ENCODE peak calls at places on chromosomes 6 and 20, in six cellular contexts. Q is tibial artery, B is body of pancreas, N is IMR-90, F is pancreas, V is foreskin keratinocyte. O is an unnamed sample.

GRCh38 chr20:15045246-15045645 is 707.8 kb upstream of the FLRT3 start:
- DNase-seq in N (no peak), B (peak), V (peak), Q (peak), F (no peak), O (no peak)

GRCh38 chr20:17698419-17698818 is 1.3 kb upstream of the BANF2 start:
- DNase-seq in B (peak), N (no peak), V (no peak), F (no peak), Q (no peak), O (no peak)

GRCh38 chr6:143596857-143597256 is 80.9 kb upstream of the PHACTR2 start:
- DNase-seq in F (no peak), Q (peak), B (peak), V (no peak), N (peak), O (no peak)

GRCh38 chr20:62280303-62280702 is 22.5 kb upstream of the ADRM1 start:
- DNase-seq in Q (no peak), N (no peak), V (no peak), F (no peak), B (no peak), O (no peak)

GRCh38 chr6:150775804-150776203 is 89.7 kb upstream of the MTHFD1L start:
- DNase-seq in F (no peak), V (no peak), N (no peak), B (no peak), Q (no peak), O (no peak)

GRCh38 chr20:63258826-63259225 is 4.6 kb upstream of the NKAIN4 start:
- DNase-seq in F (no peak), Q (no peak), N (no peak), V (no peak), B (no peak), O (no peak)

GRCh38 chr20:24753136-24753535 is 195.9 kb upstream of the CST7 start:
- DNase-seq in F (no peak), V (no peak), N (no peak), Q (no peak), B (peak), O (peak)

GRCh38 chr6:1312193-1312443 is 220 bp downstream of the FOXQ1 start:
- DNase-seq in F (no peak), B (no peak), V (no peak), Q (no peak), N (no peak), O (no peak)

GRCh38 chr6:137415127-137415833 is 78.9 kb downstream of the OLIG3 start:
- DNase-seq in F (peak), B (peak), N (peak), Q (peak), V (peak), O (peak)

GRCh38 chr6:49570474-49571079 is 20.1 kb downstream of the C6orf141 start:
- DNase-seq in B (no peak), V (no peak), N (peak), F (no peak), Q (no peak), O (no peak)

GRCh38 chr6:143581835-143582480 is 70.4 kb upstream of the FUCA2 start:
- DNase-seq in F (no peak), V (peak), N (peak), Q (no peak), B (no peak), O (no peak)

GRCh38 chr6:155301867-155302266 is 12.4 kb downstream of the TFB1M start:
- DNase-seq in V (no peak), N (peak), F (no peak), Q (no peak), B (no peak), O (no peak)

DNA sequence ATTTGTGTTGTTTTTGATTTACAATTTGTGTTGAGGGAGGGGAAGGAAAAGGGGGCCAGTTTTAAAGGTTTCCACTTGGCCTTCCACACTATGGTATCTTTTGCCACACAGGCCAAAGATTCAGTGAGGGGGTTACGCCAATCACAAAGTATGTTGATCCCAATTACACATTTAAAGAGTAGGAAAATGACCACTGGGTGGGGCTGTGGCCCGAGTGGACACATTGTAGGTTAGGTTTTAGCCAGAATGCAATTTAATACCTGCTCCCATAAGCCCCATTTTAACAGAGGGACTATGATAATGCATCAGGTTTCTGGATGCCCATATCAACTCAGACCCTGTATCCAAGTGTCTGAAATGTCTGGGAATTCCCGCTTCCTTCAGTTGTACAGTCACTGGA is 15.6 kb downstream of the VGLL2 start:
- DNase-seq in N (no peak), Q (no peak), B (no peak), V (no peak), F (no peak), O (no peak)
- TF ChIP-seq CTCF in N (peak), Q (no peak), B (no peak), V (peak), F (no peak), O (no peak)

DNA sequence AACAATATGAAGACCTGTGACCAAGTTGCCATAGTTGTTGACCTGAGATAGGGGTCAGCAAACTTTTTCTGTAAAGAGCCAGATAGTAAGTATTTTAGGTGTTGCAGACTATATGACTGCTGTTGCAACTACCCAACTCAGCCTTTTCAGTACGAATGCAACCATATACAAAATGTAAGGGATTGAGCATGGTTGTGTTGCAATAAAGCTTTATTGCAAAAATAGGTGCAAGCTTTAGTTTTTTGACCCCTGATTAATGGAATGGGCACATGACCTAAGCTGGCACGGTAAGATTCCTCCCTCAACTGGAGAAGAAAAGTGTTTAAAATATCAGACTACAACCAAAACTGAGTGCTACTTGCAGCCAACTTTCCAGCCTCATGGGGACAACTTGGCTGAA is 17.3 kb upstream of the EPM2A start:
- DNase-seq in V (no peak), F (no peak), B (no peak), N (no peak), Q (no peak), O (no peak)
- H3K27ac ChIP-seq in V (no peak), F (no peak), B (no peak), N (no peak), Q (no peak), O (no peak)

GRCh38 chr20:36591854-36592641 is 13.5 kb upstream of the RAB5IF start:
- DNase-seq in V (no peak), F (no peak), N (peak), Q (no peak), B (peak), O (no peak)
- TF ChIP-seq CTCF in V (peak), F (no peak), N (peak), Q (peak), B (peak), O (no peak)

GRCh38 chr6:111798281-111798725 is 74.9 kb downstream of the FYN start:
- DNase-seq in F (no peak), Q (no peak), N (no peak), B (no peak), V (no peak), O (no peak)
- H3K27ac ChIP-seq in F (no peak), Q (no peak), N (no peak), B (no peak), V (no peak), O (no peak)

O was measured in coronary artery.